ENCODE peak calls at places on chromosomes 11 and 22, in five cellular contexts. O, J, P, L and Y are unnamed samples.

GRCh38 chr11:8234910-8235309 is 28.8 kb downstream of the LMO1 start:
- DNase-seq in O (no peak), J (no peak), P (no peak), L (no peak), Y (no peak)

GRCh38 chr11:102323542-102324261 is 6.4 kb downstream of the BIRC3 start:
- DNase-seq in O (no peak), J (no peak), P (no peak), L (no peak), Y (no peak)

GRCh38 chr22:38176170-38176741 is 5.4 kb downstream of the PLA2G6 start:
- DNase-seq in O (peak; percentile 79), J (peak; percentile 79), P (peak; percentile 86), L (peak; percentile 80), Y (no peak)

GRCh38 chr11:12235945-12236743 is 125.8 kb downstream of the MICAL2 start:
- DNase-seq in O (no peak), J (peak; percentile 64), P (no peak), L (no peak), Y (peak; percentile 67)

GRCh38 chr11:118061401-118062125 is 15.3 kb upstream of the TMPRSS4 start:
- DNase-seq in O (no peak), J (no peak), P (no peak), L (no peak), Y (no peak)

GRCh38 chr11:111305871-111306270 is 7.5 kb downstream of the POU2AF3 start:
- DNase-seq in O (no peak), J (no peak), P (no peak), L (no peak), Y (no peak)

GRCh38 chr11:92284558-92284957 is 59.9 kb downstream of the FAT3 start:
- DNase-seq in O (no peak), J (no peak), P (peak; percentile 27), L (peak; percentile 6), Y (no peak)

GRCh38 chr22:30574095-30574981 is at the start of gene GAL3ST1:
- DNase-seq in O (no peak), J (no peak), P (no peak), L (no peak), Y (no peak)

GRCh38 chr11:118224512-118225180 is at the start of gene JAML:
- DNase-seq in O (no peak), J (no peak), P (no peak), L (no peak), Y (no peak)

GRCh38 chr11:34044664-34045485 is 6.7 kb upstream of the CAPRIN1 start:
- DNase-seq in O (peak; percentile 52), J (peak; percentile 24), P (no peak), L (no peak), Y (peak; percentile 99)

GRCh38 chr11:118623291-118623655 is 15.9 kb downstream of the PHLDB1 start:
- DNase-seq in O (peak; percentile 45), J (no peak), P (no peak), L (no peak), Y (no peak)

GRCh38 chr22:17501679-17502285 is 61.5 kb upstream of the SLC25A18 start:
- DNase-seq in O (no peak), J (no peak), P (no peak), L (no peak), Y (peak; percentile 76)

GRCh38 chr11:10655227-10655626 is 38.3 kb downstream of the IRAG1 start:
- DNase-seq in O (no peak), J (no peak), P (no peak), L (no peak), Y (no peak)

GRCh38 chr22:29744902-29745301 is 21.9 kb downstream of the ZMAT5 start:
- DNase-seq in O (no peak), J (peak; percentile 75), P (no peak), L (no peak), Y (peak; percentile 57)

GRCh38 chr22:37417737-37418348 is 9.4 kb downstream of the ELFN2 start:
- DNase-seq in O (no peak), J (no peak), P (no peak), L (no peak), Y (no peak)

GRCh38 chr22:32661737-32662586 is 139.5 kb upstream of the TIMP3 start:
- DNase-seq in O (no peak), J (no peak), P (no peak), L (no peak), Y (no peak)

GRCh38 chr11:9260182-9261146 is 4.7 kb downstream of the DENND5A start:
- DNase-seq in O (no peak), J (no peak), P (no peak), L (no peak), Y (peak; percentile 19)

GRCh38 chr22:49613871-49614270 is 213.8 kb downstream of the BRD1 start:
- DNase-seq in O (no peak), J (peak; percentile 13), P (peak; percentile 5), L (no peak), Y (no peak)

GRCh38 chr22:46727813-46728364 is 10.2 kb downstream of the CERK start:
- DNase-seq in O (no peak), J (no peak), P (no peak), L (peak; percentile 8), Y (no peak)

GRCh38 chr11:8586805-8587204 is 7.2 kb downstream of the STK33 start:
- DNase-seq in O (no peak), J (no peak), P (no peak), L (no peak), Y (no peak)

GRCh38 chr22:17772249-17772962 is 1.9 kb downstream of the BID start:
- DNase-seq in O (no peak), J (no peak), P (no peak), L (no peak), Y (no peak)

DNA sequence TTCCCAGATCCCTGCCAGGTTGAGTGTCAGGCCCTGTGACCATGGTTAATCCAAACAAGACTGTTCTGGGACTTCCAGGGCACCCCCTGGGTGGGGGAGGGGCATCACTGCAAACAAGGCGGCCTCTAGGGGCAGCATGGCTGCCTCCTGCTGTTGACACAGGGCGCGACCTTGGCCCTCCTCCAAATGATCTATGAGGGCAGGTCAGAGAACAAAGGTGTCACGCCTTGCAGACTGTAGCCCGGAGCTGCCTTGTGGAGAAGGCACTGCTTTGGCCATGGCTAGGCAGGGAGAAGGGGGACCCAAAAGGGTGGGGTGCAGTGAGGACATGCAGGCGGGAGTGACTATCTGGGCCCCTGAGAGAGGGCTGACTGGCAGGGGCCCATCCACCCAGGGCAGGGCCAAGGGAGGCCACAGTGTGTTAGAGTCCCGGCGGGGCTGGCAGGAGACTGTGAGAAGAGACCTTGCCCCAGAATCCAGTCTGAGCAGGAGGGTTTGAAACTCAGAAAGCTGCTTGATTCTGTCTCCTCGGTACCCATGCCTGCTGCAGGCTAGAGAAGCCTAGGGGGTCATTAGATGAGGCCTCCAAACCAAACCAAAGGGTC is 35.6 kb downstream of the KCNC1 start:
- DNase-seq in O (no peak), J (no peak), P (no peak), L (no peak), Y (no peak)
- TF ChIP-seq CTCF in O (no peak), J (no peak), P (no peak), L (no peak), Y (no peak)

GRCh38 chr22:42440728-42441127 is 8.5 kb upstream of the NFAM1 start:
- DNase-seq in O (no peak), J (no peak), P (no peak), L (no peak), Y (no peak)
- H3K4me1 ChIP-seq in O (peaks cover 53% of the 10 kb centered on the region), J (peaks cover 31% of the 10 kb centered on the region), P (peaks cover 44% of the 10 kb centered on the region), L (peaks cover 75% of the 10 kb centered on the region), Y (peaks cover 45% of the 10 kb centered on the region)

DNA sequence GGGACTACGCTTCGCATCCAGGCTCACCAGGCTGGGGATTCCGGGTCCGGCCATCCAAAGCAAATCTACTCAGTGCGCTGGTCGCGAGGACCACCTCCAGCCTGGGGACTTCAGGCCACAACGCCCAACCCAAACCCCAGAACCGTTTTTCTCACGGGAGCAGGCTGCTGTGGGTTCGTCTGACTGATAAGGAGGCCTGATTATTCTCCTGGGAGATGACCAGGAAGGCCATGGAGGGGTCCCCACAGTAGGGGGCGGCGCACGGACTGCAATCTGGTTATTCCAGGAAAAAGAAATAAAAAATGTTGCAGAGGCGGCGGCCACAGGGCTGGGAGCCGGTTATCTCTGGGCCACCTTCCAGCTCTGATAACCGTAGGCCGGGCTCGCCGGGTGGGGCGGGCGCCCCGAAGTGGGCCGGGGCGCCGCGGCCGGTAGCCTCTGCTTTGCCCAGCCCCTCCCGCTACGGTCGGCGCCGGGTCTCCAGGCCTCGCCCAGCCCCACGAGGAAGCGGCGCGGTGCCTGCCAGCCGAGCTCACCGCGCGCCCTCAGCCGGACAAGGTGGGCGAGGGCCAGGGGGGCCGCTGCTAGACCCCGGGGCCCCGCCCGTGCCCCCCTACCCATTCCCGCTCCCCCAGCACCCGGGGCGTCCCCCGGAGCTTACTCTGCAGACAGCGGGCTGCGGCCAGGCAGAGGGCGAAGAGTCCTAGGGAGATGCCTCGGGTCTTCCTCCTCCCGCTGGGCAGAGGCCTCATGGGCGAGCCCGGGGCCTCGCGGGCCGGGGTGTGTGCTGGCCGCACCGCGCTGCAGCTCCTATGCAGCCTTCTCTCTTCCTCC is 450 bp downstream of the VSTM5 start:
- DNase-seq in O (no peak), J (no peak), P (peak; percentile 22), L (peak; percentile 37), Y (peak; percentile 18)
- TF ChIP-seq CTCF in O (no peak), J (no peak), P (no peak), L (no peak), Y (no peak)

GRCh38 chr11:86803136-86803535 is 2.8 kb downstream of the PRSS23 start:
- DNase-seq in O (no peak), J (no peak), P (no peak), L (no peak), Y (no peak)
- H3K4me1 ChIP-seq in O (peaks cover 48% of the 10 kb centered on the region), J (peaks cover 45% of the 10 kb centered on the region), P (peaks cover 38% of the 10 kb centered on the region), L (peaks cover 40% of the 10 kb centered on the region), Y (peaks cover 26% of the 10 kb centered on the region)

DNA sequence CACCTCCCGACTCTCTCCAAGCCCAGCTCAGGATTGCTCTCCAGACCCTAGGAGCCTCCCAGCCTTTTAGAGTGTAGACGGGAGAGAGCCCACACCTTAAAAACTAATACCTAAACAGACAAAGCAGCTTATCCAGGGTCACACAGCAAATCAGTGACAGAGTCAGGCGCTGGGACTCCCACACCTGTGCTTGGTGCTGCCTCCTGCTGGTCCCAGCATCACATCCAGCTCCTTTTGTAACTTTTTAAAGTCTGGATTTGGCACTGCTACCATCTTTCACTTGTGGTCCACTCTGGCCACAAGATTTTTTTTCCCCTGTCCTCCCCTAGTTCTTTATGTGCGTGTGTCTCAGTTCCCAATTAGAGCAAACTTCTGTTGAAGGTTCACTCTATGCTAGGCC is 4.7 kb downstream of the ANO1 start:
- DNase-seq in O (no peak), J (no peak), P (no peak), L (no peak), Y (no peak)
- TF ChIP-seq CTCF in O (no peak), J (no peak), P (no peak), L (no peak), Y (peak; percentile 48)